ENCODE peak calls at places on chromosomes 4 and X, in seven cellular contexts. O is right lobe of liver, D is Karpas-422, U is breast epithelium, K is brain microvascular endothelial cell, G is vagina, W is GM23248. L is an unnamed sample.

GRCh38 chr4:113540859-113541258 is 220.7 kb downstream of the CAMK2D start:
- DNase-seq in K (no peak), O (no peak), W (peak; percentile 50), U (no peak), G (no peak), D (no peak), L (no peak)

GRCh38 chr4:109462297-109462696 is 28.7 kb downstream of the SEC24B start:
- DNase-seq in G (no peak), K (no peak), U (no peak), O (no peak), W (no peak), D (peak; percentile 57), L (no peak)

GRCh38 chrX:283115-283845 is 2.1 kb downstream of the PLCXD1 start:
- DNase-seq in K (peak; percentile 89), U (peak; percentile 89), W (peak; percentile 94), O (peak; percentile 85), G (peak; percentile 92), D (peak; percentile 99), L (peak; percentile 57)

GRCh38 chrX:118935352-118935751 is 39.1 kb upstream of the LONRF3 start:
- DNase-seq in K (no peak), G (no peak), U (no peak), W (no peak), O (no peak), D (no peak), L (no peak)

GRCh38 chrX:20240201-20240600 is 26.5 kb downstream of the RPS6KA3 start:
- DNase-seq in D (no peak), K (no peak), W (no peak), G (no peak), U (no peak), O (no peak), L (no peak)

GRCh38 chr4:99264927-99265326 is 25.9 kb downstream of the ADH1A start:
- DNase-seq in K (no peak), U (no peak), G (no peak), W (no peak), D (no peak), O (no peak), L (no peak)

GRCh38 chr4:14783011-14783877 is 219.0 kb upstream of the CPEB2 start:
- DNase-seq in U (no peak), G (no peak), K (peak; percentile 94), D (no peak), O (no peak), W (peak; percentile 39), L (peak; percentile 7)

GRCh38 chrX:327660-328126 is 9.1 kb upstream of the GTPBP6 start:
- DNase-seq in O (peak; percentile 18), G (no peak), K (no peak), U (peak; percentile 48), D (no peak), W (no peak), L (no peak)

GRCh38 chr4:67446811-67447210 is 98.5 kb downstream of the CENPC start:
- DNase-seq in G (no peak), K (no peak), W (no peak), U (no peak), O (no peak), D (no peak), L (no peak)

GRCh38 chr4:49032440-49033161 is 46.5 kb downstream of the CWH43 start:
- DNase-seq in D (peak; percentile 75), W (peak; percentile 36), O (no peak), U (no peak), K (peak; percentile 11), G (no peak), L (peak; percentile 38)

GRCh38 chr4:25585901-25586523 is 69.6 kb upstream of the SLC34A2 start:
- DNase-seq in D (no peak), K (no peak), W (no peak), U (no peak), O (no peak), G (no peak), L (no peak)

GRCh38 chr4:78534286-78534955 is 17.1 kb upstream of the ANXA3 start:
- DNase-seq in W (peak; percentile 44), D (no peak), K (no peak), O (no peak), U (no peak), G (no peak), L (peak; percentile 61)

GRCh38 chrX:7828594-7828993 is 14.4 kb upstream of the VCX start:
- DNase-seq in D (peak; percentile 74), G (no peak), O (no peak), U (no peak), K (no peak), W (no peak), L (no peak)

GRCh38 chr4:6873291-6873690 is 36.3 kb upstream of the TBC1D14 start:
- DNase-seq in U (no peak), W (peak; percentile 23), O (no peak), G (no peak), K (no peak), D (no peak), L (no peak)

GRCh38 chrX:131703646-131704045 is 159.8 kb downstream of the OR13H1 start:
- DNase-seq in D (no peak), U (no peak), G (no peak), W (no peak), K (no peak), O (no peak), L (no peak)

DNA sequence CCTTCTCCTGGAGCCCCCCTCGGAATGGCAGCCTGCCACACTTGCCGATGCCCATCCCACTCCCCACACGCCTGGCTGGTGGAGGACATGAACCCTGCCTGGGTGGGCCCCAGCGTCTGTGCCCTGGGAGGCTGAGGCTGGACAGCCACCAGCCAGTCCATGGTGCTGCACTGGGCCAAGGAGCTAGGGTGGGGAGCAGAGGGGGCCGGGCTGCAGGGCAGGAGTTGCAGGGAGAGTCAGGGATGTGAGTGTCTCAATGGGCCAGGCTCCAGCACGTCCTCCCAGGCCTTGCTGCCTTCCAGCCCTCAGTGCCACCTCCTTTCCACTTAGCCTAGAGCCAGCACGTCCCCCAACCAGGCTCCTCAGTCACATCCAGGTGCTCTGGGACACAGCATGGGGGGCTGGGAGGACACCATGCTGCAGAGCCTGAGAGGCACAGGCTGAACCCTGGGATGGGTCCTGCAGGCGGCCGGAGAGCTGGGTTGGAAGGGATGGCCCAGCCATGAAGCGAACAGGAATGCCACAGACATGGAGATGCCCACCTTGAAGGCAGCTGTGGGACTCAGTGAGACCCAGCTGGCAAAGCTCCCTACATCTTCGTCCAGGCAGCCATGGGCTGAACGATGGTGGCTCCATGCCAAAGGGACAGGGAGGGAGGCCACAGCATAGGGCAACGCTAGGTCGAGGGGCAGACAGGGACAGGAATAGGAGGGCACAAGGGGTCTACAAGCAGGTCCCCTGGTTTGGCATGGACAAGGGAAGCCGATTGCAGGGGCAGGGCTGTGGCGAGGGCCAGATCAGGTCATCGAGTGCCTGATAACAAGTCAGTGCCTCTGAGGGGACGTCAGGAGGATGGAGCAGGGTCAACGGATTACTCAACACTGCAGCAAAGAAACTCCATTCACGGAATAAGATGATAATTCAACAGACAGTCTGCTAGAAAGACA is 30.1 kb upstream of the MXD4 start:
- DNase-seq in D (no peak), G (no peak), W (no peak), O (no peak), U (peak; percentile 49), K (no peak), L (no peak)
- H3K27ac ChIP-seq in D (no peak overlapping the region), G (peak overlapping the region; percentile 32), W (no peak overlapping the region), O (no peak overlapping the region), U (no peak overlapping the region), K (no peak overlapping the region), L (no peak overlapping the region)

GRCh38 chr4:5814421-5814820 is 78.5 kb downstream of the CRMP1 start:
- DNase-seq in G (no peak), W (no peak), K (no peak), O (no peak), U (peak; percentile 20), D (no peak), L (no peak)
- H3K36me3 ChIP-seq in G (no peaks in the 10 kb centered on the region), W (peaks cover 24% of the 10 kb centered on the region), K (peaks cover 61% of the 10 kb centered on the region), O (no peaks in the 10 kb centered on the region), U (peaks cover 12% of the 10 kb centered on the region), D (no peaks in the 10 kb centered on the region), L (no peaks in the 10 kb centered on the region)

GRCh38 chr4:182245041-182245440 is 1.8 kb downstream of the TENM3 start:
- DNase-seq in O (no peak), W (no peak), G (no peak), U (no peak), K (no peak), D (no peak), L (no peak)

GRCh38 chr4:182242793-182243192 is 409 bp upstream of the TENM3 start:
- DNase-seq in O (no peak), G (no peak), U (no peak), K (peak; percentile 75), W (no peak), D (no peak), L (no peak)

GRCh38 chr4:182246401-182247205 is 3.4 kb downstream of the TENM3 start:
- DNase-seq in W (no peak), U (no peak), G (no peak), K (no peak), O (no peak), D (no peak), L (no peak)

GRCh38 chr4:182248295-182248694 is 5.1 kb downstream of the TENM3 start:
- DNase-seq in U (no peak), K (no peak), D (no peak), W (no peak), G (no peak), O (no peak), L (no peak)

DNA sequence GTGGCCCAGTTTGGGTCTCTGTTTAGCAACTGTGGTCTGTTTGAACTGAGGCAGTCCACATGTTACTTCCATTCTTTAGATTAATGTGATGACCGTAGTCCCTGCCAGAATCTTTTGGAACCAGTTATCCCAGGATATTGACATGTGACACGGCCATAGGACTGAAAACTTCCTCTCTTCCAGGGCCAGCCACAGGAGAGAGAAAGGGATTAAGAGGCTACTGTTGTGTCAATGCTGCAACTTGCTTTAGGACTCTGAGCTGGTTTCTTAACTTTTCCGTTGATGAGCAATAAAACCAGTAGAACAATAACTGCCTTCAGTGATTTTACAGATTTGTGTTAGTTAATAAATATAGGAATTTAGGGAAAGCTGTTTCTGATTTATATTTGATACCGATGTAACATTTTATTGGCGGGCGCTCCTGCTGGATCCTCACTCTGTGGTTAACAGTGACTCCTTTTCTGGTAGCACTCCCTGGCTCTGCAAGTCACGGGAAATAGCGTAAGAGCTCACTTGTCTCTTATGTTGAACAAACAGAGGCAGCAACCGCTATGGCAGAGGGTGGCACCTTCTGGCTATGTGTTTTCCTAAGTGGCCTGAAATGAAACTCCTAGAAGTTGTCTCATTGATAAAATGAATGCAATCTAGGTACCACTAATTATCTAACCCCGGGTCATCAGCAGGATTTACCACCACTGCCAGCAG is 2.5 kb downstream of the TENM3 start:
- DNase-seq in W (peak; percentile 13), O (no peak), K (no peak), D (no peak), U (no peak), G (no peak), L (no peak)
- H3K27ac ChIP-seq in W (no peak overlapping the region), O (no peak overlapping the region), K (no peak overlapping the region), D (no peak overlapping the region), U (no peak overlapping the region), G (no peak overlapping the region), L (no peak overlapping the region)

DNA sequence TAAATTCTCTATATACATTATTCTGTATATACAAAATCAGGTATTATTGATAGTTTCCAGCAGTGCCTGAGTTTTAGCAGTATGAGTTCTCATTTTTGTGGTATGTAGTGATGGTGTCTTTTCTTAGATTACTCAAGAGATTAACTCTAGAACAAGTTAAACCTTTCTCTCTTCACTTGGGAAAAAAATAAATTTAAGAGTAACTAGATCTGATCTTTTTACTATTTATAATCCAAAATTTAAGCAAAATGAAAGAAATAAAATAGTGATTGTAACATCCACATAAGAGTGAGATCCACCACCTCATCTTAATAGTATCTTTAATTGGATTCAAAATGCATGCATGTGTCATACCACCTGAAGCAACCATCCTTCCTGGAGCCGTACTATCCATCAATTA is 124.1 kb upstream of the DDX3X start:
- DNase-seq in W (no peak), O (no peak), U (no peak), G (no peak), D (no peak), K (no peak), L (no peak)
- H3K36me3 ChIP-seq in W (peaks cover 42% of the 10 kb centered on the region), O (peaks cover 30% of the 10 kb centered on the region), U (no peaks in the 10 kb centered on the region), G (no peaks in the 10 kb centered on the region), D (peaks cover 69% of the 10 kb centered on the region), K (peaks cover 45% of the 10 kb centered on the region), L (no peaks in the 10 kb centered on the region)

GRCh38 chr4:53734584-53735363 is 143.5 kb upstream of the LNX1 start:
- DNase-seq in D (no peak), K (peak; percentile 28), U (no peak), O (no peak), W (peak; percentile 89), G (no peak), L (no peak)
- H3K27ac ChIP-seq in D (no peak overlapping the region), K (peak overlapping the region; percentile 21), U (no peak overlapping the region), O (no peak overlapping the region), W (peak overlapping the region; percentile 90), G (no peak overlapping the region), L (no peak overlapping the region)

L was measured in PC-9.